ENCODE peak calls at places on chromosomes 11 and 22, in ten cellular contexts. One of them, this sample, is unnamed.

GRCh38 chr22:35834080-35834479 is 116.4 kb downstream of the APOL5 start:
- DNase-seq in T-helper 9 cell: no peak
- DNase-seq in T-helper 1 cell: no peak
- DNase-seq in NCI-H1930: no peak
- DNase-seq in naive B cell: no peak
- DNase-seq in C1 segment of cervical spinal cord: no peak
- DNase-seq in colonic mucosa: no peak
- DNase-seq in hypothalamus: no peak
- DNase-seq in CD4-positive, CD25-positive, alpha-beta regulatory T cell: no peak
- DNase-seq in CD8-positive, alpha-beta memory T cell: no peak
- DNase-seq in this sample: no peak

GRCh38 chr11:72652871-72653615 is 21.2 kb downstream of the PDE2A start:
- DNase-seq in CD4-positive, CD25-positive, alpha-beta regulatory T cell: no peak
- DNase-seq in C1 segment of cervical spinal cord: no peak
- DNase-seq in NCI-H1930: no peak
- DNase-seq in T-helper 9 cell: no peak
- DNase-seq in T-helper 1 cell: no peak
- DNase-seq in naive B cell: no peak
- DNase-seq in colonic mucosa: no peak
- DNase-seq in hypothalamus: no peak
- DNase-seq in CD8-positive, alpha-beta memory T cell: no peak
- DNase-seq in this sample: no peak

GRCh38 chr22:11627798-11628650 is 3900.0 kb upstream of the OR11H1 start:
- DNase-seq in NCI-H1930: no peak
- DNase-seq in hypothalamus: no peak
- DNase-seq in CD4-positive, CD25-positive, alpha-beta regulatory T cell: no peak
- DNase-seq in T-helper 1 cell: no peak
- DNase-seq in C1 segment of cervical spinal cord: no peak
- DNase-seq in naive B cell: no peak
- DNase-seq in T-helper 9 cell: no peak
- DNase-seq in colonic mucosa: no peak
- DNase-seq in CD8-positive, alpha-beta memory T cell: no peak
- DNase-seq in this sample: no peak

GRCh38 chr22:32574957-32575893 is 100.6 kb downstream of the FBXO7 start:
- DNase-seq in hypothalamus: no peak
- DNase-seq in T-helper 1 cell: no peak
- DNase-seq in CD4-positive, CD25-positive, alpha-beta regulatory T cell: no peak
- DNase-seq in NCI-H1930: no peak
- DNase-seq in T-helper 9 cell: no peak
- DNase-seq in colonic mucosa: no peak
- DNase-seq in C1 segment of cervical spinal cord: no peak
- DNase-seq in naive B cell: no peak
- DNase-seq in CD8-positive, alpha-beta memory T cell: no peak
- DNase-seq in this sample: peak

GRCh38 chr11:134291196-134291595 is 15.0 kb downstream of the GLB1L3 start:
- DNase-seq in colonic mucosa: no peak
- DNase-seq in CD4-positive, CD25-positive, alpha-beta regulatory T cell: no peak
- DNase-seq in C1 segment of cervical spinal cord: no peak
- DNase-seq in hypothalamus: no peak
- DNase-seq in NCI-H1930: no peak
- DNase-seq in naive B cell: no peak
- DNase-seq in T-helper 9 cell: no peak
- DNase-seq in CD8-positive, alpha-beta memory T cell: no peak
- DNase-seq in T-helper 1 cell: no peak
- DNase-seq in this sample: no peak

GRCh38 chr11:6319001-6319878 is 1.1 kb downstream of the CAVIN3 start:
- DNase-seq in naive B cell: no peak
- DNase-seq in colonic mucosa: no peak
- DNase-seq in C1 segment of cervical spinal cord: no peak
- DNase-seq in CD8-positive, alpha-beta memory T cell: no peak
- DNase-seq in NCI-H1930: no peak
- DNase-seq in T-helper 1 cell: no peak
- DNase-seq in CD4-positive, CD25-positive, alpha-beta regulatory T cell: no peak
- DNase-seq in T-helper 9 cell: no peak
- DNase-seq in hypothalamus: no peak
- DNase-seq in this sample: peak

GRCh38 chr11:103537904-103538502 is 428.8 kb downstream of the DYNC2H1 start:
- DNase-seq in C1 segment of cervical spinal cord: no peak
- DNase-seq in CD8-positive, alpha-beta memory T cell: no peak
- DNase-seq in hypothalamus: no peak
- DNase-seq in NCI-H1930: no peak
- DNase-seq in CD4-positive, CD25-positive, alpha-beta regulatory T cell: no peak
- DNase-seq in naive B cell: no peak
- DNase-seq in T-helper 9 cell: no peak
- DNase-seq in T-helper 1 cell: no peak
- DNase-seq in colonic mucosa: no peak
- DNase-seq in this sample: peak

GRCh38 chr22:32788884-32789624 is 12.5 kb upstream of the TIMP3 start:
- DNase-seq in T-helper 1 cell: no peak
- DNase-seq in CD8-positive, alpha-beta memory T cell: no peak
- DNase-seq in colonic mucosa: no peak
- DNase-seq in CD4-positive, CD25-positive, alpha-beta regulatory T cell: no peak
- DNase-seq in hypothalamus: no peak
- DNase-seq in naive B cell: no peak
- DNase-seq in C1 segment of cervical spinal cord: no peak
- DNase-seq in T-helper 9 cell: no peak
- DNase-seq in NCI-H1930: no peak
- DNase-seq in this sample: no peak

GRCh38 chr11:3867209-3868071 is 12.0 kb downstream of the STIM1 start:
- DNase-seq in C1 segment of cervical spinal cord: no peak
- DNase-seq in NCI-H1930: no peak
- DNase-seq in colonic mucosa: no peak
- DNase-seq in naive B cell: no peak
- DNase-seq in CD4-positive, CD25-positive, alpha-beta regulatory T cell: no peak
- DNase-seq in CD8-positive, alpha-beta memory T cell: no peak
- DNase-seq in hypothalamus: no peak
- DNase-seq in T-helper 9 cell: no peak
- DNase-seq in T-helper 1 cell: no peak
- DNase-seq in this sample: no peak

This sample was measured in COLO829.